ENCODE peak calls at places on chromosome 19, in six cellular contexts. One of them, this sample, is unnamed.

GRCh38 chr19:3163230-3163886 is 15.2 kb upstream of the S1PR4 start:
- DNase-seq in upper lobe of right lung: peak; percentile 84
- DNase-seq in bronchial epithelial cell: no peak
- DNase-seq in tibial nerve: no peak
- DNase-seq in epithelial cell of esophagus: peak; percentile 60
- DNase-seq in Peyer's patch: peak; percentile 41
- DNase-seq in this sample: no peak

GRCh38 chr19:1255186-1256161 is 7.1 kb downstream of the MIDN start:
- DNase-seq in tibial nerve: no peak
- DNase-seq in Peyer's patch: no peak
- DNase-seq in bronchial epithelial cell: no peak
- DNase-seq in epithelial cell of esophagus: no peak
- DNase-seq in upper lobe of right lung: no peak
- DNase-seq in this sample: no peak

GRCh38 chr19:35228177-35228930 is at the start of gene FAM187B:
- DNase-seq in bronchial epithelial cell: no peak
- DNase-seq in epithelial cell of esophagus: no peak
- DNase-seq in tibial nerve: no peak
- DNase-seq in upper lobe of right lung: peak; percentile 63
- DNase-seq in Peyer's patch: no peak
- DNase-seq in this sample: no peak

GRCh38 chr19:30046522-30046921 is 104.5 kb downstream of the URI1 start:
- DNase-seq in Peyer's patch: no peak
- DNase-seq in upper lobe of right lung: no peak
- DNase-seq in tibial nerve: no peak
- DNase-seq in epithelial cell of esophagus: no peak
- DNase-seq in bronchial epithelial cell: no peak
- DNase-seq in this sample: no peak

GRCh38 chr19:57850553-57851017 is 926 bp downstream of the ZNF587 start:
- DNase-seq in tibial nerve: no peak
- DNase-seq in Peyer's patch: no peak
- DNase-seq in bronchial epithelial cell: peak; percentile 85
- DNase-seq in upper lobe of right lung: no peak
- DNase-seq in epithelial cell of esophagus: peak; percentile 73
- DNase-seq in this sample: no peak

GRCh38 chr19:15062036-15062435 is 12.8 kb downstream of the CASP14 start:
- DNase-seq in epithelial cell of esophagus: no peak
- DNase-seq in Peyer's patch: no peak
- DNase-seq in tibial nerve: no peak
- DNase-seq in upper lobe of right lung: no peak
- DNase-seq in bronchial epithelial cell: no peak
- DNase-seq in this sample: no peak

GRCh38 chr19:20357921-20358320 is 190.9 kb downstream of the ZNF486 start:
- DNase-seq in upper lobe of right lung: no peak
- DNase-seq in epithelial cell of esophagus: no peak
- DNase-seq in bronchial epithelial cell: no peak
- DNase-seq in Peyer's patch: no peak
- DNase-seq in tibial nerve: no peak
- DNase-seq in this sample: no peak

GRCh38 chr19:51407631-51408131 is 9.8 kb downstream of the SIGLEC10 start:
- DNase-seq in tibial nerve: no peak
- DNase-seq in Peyer's patch: peak; percentile 50
- DNase-seq in epithelial cell of esophagus: peak; percentile 33
- DNase-seq in bronchial epithelial cell: peak; percentile 23
- DNase-seq in upper lobe of right lung: no peak
- DNase-seq in this sample: no peak

GRCh38 chr19:7970716-7971448 is 27.4 kb upstream of the TIMM44 start:
- DNase-seq in tibial nerve: no peak
- DNase-seq in Peyer's patch: no peak
- DNase-seq in epithelial cell of esophagus: peak; percentile 54
- DNase-seq in upper lobe of right lung: no peak
- DNase-seq in bronchial epithelial cell: peak; percentile 31
- DNase-seq in this sample: no peak

GRCh38 chr19:50275577-50276368 is 53.4 kb downstream of the KCNC3 start:
- DNase-seq in upper lobe of right lung: no peak
- DNase-seq in tibial nerve: no peak
- DNase-seq in bronchial epithelial cell: no peak
- DNase-seq in Peyer's patch: no peak
- DNase-seq in epithelial cell of esophagus: no peak
- DNase-seq in this sample: no peak

GRCh38 chr19:40762754-40763153 is 11.8 kb downstream of the SNRPA start:
- DNase-seq in epithelial cell of esophagus: no peak
- DNase-seq in Peyer's patch: no peak
- DNase-seq in tibial nerve: no peak
- DNase-seq in bronchial epithelial cell: no peak
- DNase-seq in upper lobe of right lung: no peak
- DNase-seq in this sample: no peak

GRCh38 chr19:41321600-41322270 is 11.8 kb downstream of the CCDC97 start:
- DNase-seq in bronchial epithelial cell: no peak
- DNase-seq in tibial nerve: no peak
- DNase-seq in upper lobe of right lung: no peak
- DNase-seq in epithelial cell of esophagus: peak; percentile 20
- DNase-seq in Peyer's patch: no peak
- DNase-seq in this sample: no peak

GRCh38 chr19:2607712-2608601 is 94.5 kb downstream of the GNG7 start:
- DNase-seq in upper lobe of right lung: no peak
- DNase-seq in Peyer's patch: peak; percentile 76
- DNase-seq in epithelial cell of esophagus: no peak
- DNase-seq in tibial nerve: no peak
- DNase-seq in bronchial epithelial cell: no peak
- DNase-seq in this sample: no peak

GRCh38 chr19:536031-536880 is 4.7 kb downstream of the CDC34 start:
- DNase-seq in epithelial cell of esophagus: no peak
- DNase-seq in bronchial epithelial cell: no peak
- DNase-seq in tibial nerve: no peak
- DNase-seq in upper lobe of right lung: no peak
- DNase-seq in Peyer's patch: no peak
- DNase-seq in this sample: no peak

GRCh38 chr19:29076963-29077362 is 136.0 kb downstream of the UQCRFS1 start:
- DNase-seq in tibial nerve: no peak
- DNase-seq in upper lobe of right lung: no peak
- DNase-seq in epithelial cell of esophagus: no peak
- DNase-seq in bronchial epithelial cell: no peak
- DNase-seq in Peyer's patch: no peak
- DNase-seq in this sample: no peak

GRCh38 chr19:13872695-13873389 is 4.1 kb upstream of the NANOS3 start:
- DNase-seq in Peyer's patch: no peak
- DNase-seq in tibial nerve: no peak
- DNase-seq in upper lobe of right lung: no peak
- DNase-seq in epithelial cell of esophagus: no peak
- DNase-seq in bronchial epithelial cell: no peak
- DNase-seq in this sample: no peak

GRCh38 chr19:33712268-33712667 is 84.4 kb upstream of the KCTD15 start:
- DNase-seq in epithelial cell of esophagus: no peak
- DNase-seq in Peyer's patch: no peak
- DNase-seq in upper lobe of right lung: peak; percentile 20
- DNase-seq in bronchial epithelial cell: no peak
- DNase-seq in tibial nerve: no peak
- DNase-seq in this sample: no peak

GRCh38 chr19:28196961-28197360 is 1016.0 kb downstream of the UQCRFS1 start:
- DNase-seq in tibial nerve: no peak
- DNase-seq in bronchial epithelial cell: no peak
- DNase-seq in upper lobe of right lung: no peak
- DNase-seq in Peyer's patch: no peak
- DNase-seq in epithelial cell of esophagus: no peak
- DNase-seq in this sample: no peak

GRCh38 chr19:43809762-43810696 is 7.8 kb upstream of the LYPD5 start:
- DNase-seq in epithelial cell of esophagus: peak; percentile 76
- DNase-seq in upper lobe of right lung: no peak
- DNase-seq in bronchial epithelial cell: peak; percentile 67
- DNase-seq in Peyer's patch: no peak
- DNase-seq in tibial nerve: no peak
- DNase-seq in this sample: peak; percentile 17

GRCh38 chr19:46604781-46605355 is 3.7 kb downstream of the CALM3 start:
- DNase-seq in bronchial epithelial cell: no peak
- DNase-seq in epithelial cell of esophagus: no peak
- DNase-seq in upper lobe of right lung: peak; percentile 42
- DNase-seq in tibial nerve: peak; percentile 21
- DNase-seq in Peyer's patch: peak; percentile 11
- DNase-seq in this sample: no peak

GRCh38 chr19:966481-967088 is 17.6 kb upstream of the WDR18 start:
- DNase-seq in upper lobe of right lung: no peak
- DNase-seq in bronchial epithelial cell: no peak
- DNase-seq in Peyer's patch: no peak
- DNase-seq in epithelial cell of esophagus: no peak
- DNase-seq in tibial nerve: no peak
- DNase-seq in this sample: no peak

GRCh38 chr19:33621811-33622504 is at the start of gene CHST8:
- DNase-seq in bronchial epithelial cell: peak; percentile 3
- DNase-seq in tibial nerve: no peak
- DNase-seq in Peyer's patch: no peak
- DNase-seq in epithelial cell of esophagus: peak; percentile 22
- DNase-seq in upper lobe of right lung: no peak
- DNase-seq in this sample: no peak

GRCh38 chr19:12867120-12868099 is 13.8 kb downstream of the DNASE2 start:
- DNase-seq in Peyer's patch: peak; percentile 80
- DNase-seq in tibial nerve: no peak
- DNase-seq in epithelial cell of esophagus: peak; percentile 48
- DNase-seq in bronchial epithelial cell: peak; percentile 28
- DNase-seq in upper lobe of right lung: peak; percentile 84
- DNase-seq in this sample: no peak

GRCh38 chr19:11597202-11598102 is at the start of gene ZNF627:
- DNase-seq in Peyer's patch: peak; percentile 100
- DNase-seq in upper lobe of right lung: peak; percentile 99
- DNase-seq in tibial nerve: peak; percentile 100
- DNase-seq in epithelial cell of esophagus: peak; percentile 99
- DNase-seq in bronchial epithelial cell: peak; percentile 93
- DNase-seq in this sample: peak; percentile 84

GRCh38 chr19:4388171-4389063 is 11.9 kb downstream of the SH3GL1 start:
- DNase-seq in epithelial cell of esophagus: no peak
- DNase-seq in Peyer's patch: no peak
- DNase-seq in bronchial epithelial cell: no peak
- DNase-seq in tibial nerve: no peak
- DNase-seq in upper lobe of right lung: no peak
- DNase-seq in this sample: no peak

GRCh38 chr19:16779539-16780163 is 49.5 kb upstream of the SIN3B start:
- DNase-seq in epithelial cell of esophagus: no peak
- DNase-seq in tibial nerve: no peak
- DNase-seq in bronchial epithelial cell: no peak
- DNase-seq in upper lobe of right lung: no peak
- DNase-seq in Peyer's patch: no peak
- DNase-seq in this sample: no peak

GRCh38 chr19:16782719-16783118 is 46.5 kb upstream of the SIN3B start:
- DNase-seq in upper lobe of right lung: no peak
- DNase-seq in Peyer's patch: no peak
- DNase-seq in tibial nerve: no peak
- DNase-seq in epithelial cell of esophagus: no peak
- DNase-seq in bronchial epithelial cell: no peak
- DNase-seq in this sample: no peak

GRCh38 chr19:16773939-16774338 is 54.3 kb downstream of the NWD1 start:
- DNase-seq in bronchial epithelial cell: no peak
- DNase-seq in tibial nerve: no peak
- DNase-seq in Peyer's patch: no peak
- DNase-seq in epithelial cell of esophagus: no peak
- DNase-seq in upper lobe of right lung: no peak
- DNase-seq in this sample: no peak

GRCh38 chr19:16777811-16778210 is 51.4 kb upstream of the SIN3B start:
- DNase-seq in epithelial cell of esophagus: no peak
- DNase-seq in upper lobe of right lung: no peak
- DNase-seq in bronchial epithelial cell: no peak
- DNase-seq in tibial nerve: no peak
- DNase-seq in Peyer's patch: no peak
- DNase-seq in this sample: no peak

GRCh38 chr19:16778796-16779411 is 50.3 kb upstream of the SIN3B start:
- DNase-seq in upper lobe of right lung: peak; percentile 72
- DNase-seq in epithelial cell of esophagus: peak; percentile 78
- DNase-seq in bronchial epithelial cell: peak; percentile 47
- DNase-seq in tibial nerve: no peak
- DNase-seq in Peyer's patch: peak; percentile 68
- DNase-seq in this sample: no peak
- TF ChIP-seq CTCF in upper lobe of right lung: peak; percentile 46
- TF ChIP-seq CTCF in epithelial cell of esophagus: peak; percentile 79
- TF ChIP-seq CTCF in bronchial epithelial cell: peak; percentile 85
- TF ChIP-seq CTCF in tibial nerve: peak; percentile 51
- TF ChIP-seq CTCF in Peyer's patch: peak; percentile 43
- TF ChIP-seq CTCF in this sample: peak; percentile 77

GRCh38 chr19:48639483-48640375 is 2.5 kb upstream of the DBP start:
- DNase-seq in tibial nerve: no peak
- DNase-seq in upper lobe of right lung: no peak
- DNase-seq in Peyer's patch: no peak
- DNase-seq in epithelial cell of esophagus: no peak
- DNase-seq in bronchial epithelial cell: no peak
- DNase-seq in this sample: no peak
- H3K4me3 ChIP-seq in tibial nerve: no peak overlapping the region
- H3K4me3 ChIP-seq in upper lobe of right lung: no peak overlapping the region
- H3K4me3 ChIP-seq in Peyer's patch: no peak overlapping the region
- H3K4me3 ChIP-seq in epithelial cell of esophagus: no peak overlapping the region
- H3K4me3 ChIP-seq in bronchial epithelial cell: no peak overlapping the region
- H3K4me3 ChIP-seq in this sample: no peak overlapping the region

DNA sequence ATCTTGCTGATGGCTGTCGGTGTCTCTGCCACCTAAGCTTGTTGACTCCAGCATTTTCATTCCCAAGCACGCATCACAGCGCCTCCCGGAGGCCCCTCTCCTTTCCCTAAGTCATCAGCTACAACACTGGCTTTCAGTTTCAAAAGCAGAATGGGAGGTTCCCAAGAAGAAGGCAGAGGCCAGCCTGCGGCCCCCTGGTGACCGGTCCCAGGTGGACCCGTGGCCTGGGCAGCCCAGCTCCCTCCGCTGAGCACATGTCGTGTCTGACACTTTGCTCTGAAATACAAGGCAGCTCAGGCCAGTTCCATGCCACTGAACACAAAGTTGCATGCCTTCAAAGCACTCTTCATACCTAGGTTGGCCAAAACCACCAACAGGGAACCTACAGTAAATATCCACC is 8.5 kb downstream of the MLLT1 start:
- DNase-seq in upper lobe of right lung: no peak
- DNase-seq in tibial nerve: no peak
- DNase-seq in bronchial epithelial cell: no peak
- DNase-seq in epithelial cell of esophagus: no peak
- DNase-seq in Peyer's patch: no peak
- DNase-seq in this sample: no peak
- TF ChIP-seq CTCF in upper lobe of right lung: peak; percentile 5
- TF ChIP-seq CTCF in tibial nerve: no peak
- TF ChIP-seq CTCF in bronchial epithelial cell: no peak
- TF ChIP-seq CTCF in epithelial cell of esophagus: no peak
- TF ChIP-seq CTCF in Peyer's patch: no peak
- TF ChIP-seq CTCF in this sample: peak; percentile 1

GRCh38 chr19:52690395-52691214 is 44.2 kb downstream of the ZNF611 start:
- DNase-seq in upper lobe of right lung: peak; percentile 97
- DNase-seq in Peyer's patch: peak; percentile 95
- DNase-seq in bronchial epithelial cell: peak; percentile 85
- DNase-seq in epithelial cell of esophagus: peak; percentile 97
- DNase-seq in tibial nerve: peak; percentile 90
- DNase-seq in this sample: peak; percentile 69

GRCh38 chr19:52689804-52690394 is 44.9 kb downstream of the ZNF611 start:
- DNase-seq in upper lobe of right lung: peak; percentile 73
- DNase-seq in bronchial epithelial cell: no peak
- DNase-seq in epithelial cell of esophagus: peak; percentile 13
- DNase-seq in Peyer's patch: peak; percentile 39
- DNase-seq in tibial nerve: peak; percentile 14
- DNase-seq in this sample: no peak

GRCh38 chr19:52685811-52686210 is 47.7 kb upstream of the ZNF83 start:
- DNase-seq in tibial nerve: no peak
- DNase-seq in bronchial epithelial cell: no peak
- DNase-seq in Peyer's patch: no peak
- DNase-seq in upper lobe of right lung: no peak
- DNase-seq in epithelial cell of esophagus: no peak
- DNase-seq in this sample: no peak

GRCh38 chr19:52687658-52688057 is 47.2 kb downstream of the ZNF611 start:
- DNase-seq in bronchial epithelial cell: no peak
- DNase-seq in tibial nerve: no peak
- DNase-seq in epithelial cell of esophagus: no peak
- DNase-seq in upper lobe of right lung: no peak
- DNase-seq in Peyer's patch: no peak
- DNase-seq in this sample: no peak

GRCh38 chr19:52688335-52688734 is 46.5 kb downstream of the ZNF611 start:
- DNase-seq in upper lobe of right lung: no peak
- DNase-seq in epithelial cell of esophagus: no peak
- DNase-seq in tibial nerve: no peak
- DNase-seq in Peyer's patch: no peak
- DNase-seq in bronchial epithelial cell: no peak
- DNase-seq in this sample: no peak
- H3K4me3 ChIP-seq in upper lobe of right lung: no peak overlapping the region
- H3K4me3 ChIP-seq in epithelial cell of esophagus: no peak overlapping the region
- H3K4me3 ChIP-seq in tibial nerve: no peak overlapping the region
- H3K4me3 ChIP-seq in Peyer's patch: no peak overlapping the region
- H3K4me3 ChIP-seq in bronchial epithelial cell: no peak overlapping the region
- H3K4me3 ChIP-seq in this sample: no peak overlapping the region